ENCODE peak calls at places on chromosomes 13 and 19, in ten cellular contexts. One of them, this sample, is unnamed.

GRCh38 chr19:29390742-29391141 is 135.1 kb upstream of the VSTM2B start:
- DNase-seq in fibroblast of lung: no peak
- DNase-seq in ovary: no peak
- DNase-seq in fibroblast of mammary gland: no peak
- DNase-seq in left ventricle myocardium inferior: no peak
- DNase-seq in CD8-positive, alpha-beta memory T cell: no peak
- DNase-seq in retinal pigment epithelial cell: no peak
- DNase-seq in CD4-positive, CD25-positive, alpha-beta regulatory T cell: no peak
- DNase-seq in thoracic aorta: no peak
- DNase-seq in neuronal stem cell: no peak
- DNase-seq in this sample: no peak

GRCh38 chr13:100436099-100436498 is 152.5 kb downstream of the GGACT start:
- DNase-seq in fibroblast of lung: no peak
- DNase-seq in ovary: no peak
- DNase-seq in fibroblast of mammary gland: no peak
- DNase-seq in left ventricle myocardium inferior: no peak
- DNase-seq in CD8-positive, alpha-beta memory T cell: no peak
- DNase-seq in retinal pigment epithelial cell: no peak
- DNase-seq in CD4-positive, CD25-positive, alpha-beta regulatory T cell: no peak
- DNase-seq in thoracic aorta: no peak
- DNase-seq in neuronal stem cell: no peak
- DNase-seq in this sample: no peak

GRCh38 chr13:105363747-105364177 is 1171.7 kb downstream of the EFNB2 start:
- DNase-seq in fibroblast of lung: no peak
- DNase-seq in ovary: no peak
- DNase-seq in fibroblast of mammary gland: no peak
- DNase-seq in left ventricle myocardium inferior: no peak
- DNase-seq in CD8-positive, alpha-beta memory T cell: no peak
- DNase-seq in retinal pigment epithelial cell: no peak
- DNase-seq in CD4-positive, CD25-positive, alpha-beta regulatory T cell: no peak
- DNase-seq in thoracic aorta: no peak
- DNase-seq in neuronal stem cell: no peak
- DNase-seq in this sample: no peak

GRCh38 chr13:28820099-28821051 is at the start of gene MTUS2:
- DNase-seq in fibroblast of lung: no peak
- DNase-seq in ovary: no peak
- DNase-seq in fibroblast of mammary gland: no peak
- DNase-seq in left ventricle myocardium inferior: no peak
- DNase-seq in CD8-positive, alpha-beta memory T cell: no peak
- DNase-seq in retinal pigment epithelial cell: no peak
- DNase-seq in CD4-positive, CD25-positive, alpha-beta regulatory T cell: no peak
- DNase-seq in thoracic aorta: no peak
- DNase-seq in neuronal stem cell: peak
- DNase-seq in this sample: no peak

GRCh38 chr13:49110122-49110831 is 109.9 kb upstream of the MLNR start:
- DNase-seq in fibroblast of lung: peak
- DNase-seq in ovary: peak
- DNase-seq in fibroblast of mammary gland: peak
- DNase-seq in left ventricle myocardium inferior: peak
- DNase-seq in CD8-positive, alpha-beta memory T cell: peak
- DNase-seq in retinal pigment epithelial cell: peak
- DNase-seq in CD4-positive, CD25-positive, alpha-beta regulatory T cell: peak
- DNase-seq in thoracic aorta: peak
- DNase-seq in neuronal stem cell: peak
- DNase-seq in this sample: peak

GRCh38 chr13:50617134-50617721 is 226.3 kb downstream of the DLEU7 start:
- DNase-seq in fibroblast of lung: peak
- DNase-seq in ovary: no peak
- DNase-seq in fibroblast of mammary gland: peak
- DNase-seq in left ventricle myocardium inferior: no peak
- DNase-seq in CD8-positive, alpha-beta memory T cell: no peak
- DNase-seq in retinal pigment epithelial cell: no peak
- DNase-seq in CD4-positive, CD25-positive, alpha-beta regulatory T cell: no peak
- DNase-seq in thoracic aorta: no peak
- DNase-seq in neuronal stem cell: no peak
- DNase-seq in this sample: no peak

GRCh38 chr19:54172764-54173699 is at the start of gene TMC4:
- DNase-seq in fibroblast of lung: no peak
- DNase-seq in ovary: no peak
- DNase-seq in fibroblast of mammary gland: peak
- DNase-seq in left ventricle myocardium inferior: no peak
- DNase-seq in CD8-positive, alpha-beta memory T cell: no peak
- DNase-seq in retinal pigment epithelial cell: no peak
- DNase-seq in CD4-positive, CD25-positive, alpha-beta regulatory T cell: no peak
- DNase-seq in thoracic aorta: no peak
- DNase-seq in neuronal stem cell: no peak
- DNase-seq in this sample: peak

GRCh38 chr19:18995804-18996241 is 37.5 kb downstream of the SUGP2 start:
- DNase-seq in fibroblast of lung: peak
- DNase-seq in ovary: peak
- DNase-seq in fibroblast of mammary gland: peak
- DNase-seq in left ventricle myocardium inferior: peak
- DNase-seq in CD8-positive, alpha-beta memory T cell: no peak
- DNase-seq in retinal pigment epithelial cell: peak
- DNase-seq in CD4-positive, CD25-positive, alpha-beta regulatory T cell: no peak
- DNase-seq in thoracic aorta: no peak
- DNase-seq in neuronal stem cell: peak
- DNase-seq in this sample: peak

GRCh38 chr19:29389495-29389894 is 136.3 kb upstream of the VSTM2B start:
- DNase-seq in fibroblast of lung: no peak
- DNase-seq in ovary: no peak
- DNase-seq in fibroblast of mammary gland: no peak
- DNase-seq in left ventricle myocardium inferior: peak
- DNase-seq in CD8-positive, alpha-beta memory T cell: no peak
- DNase-seq in retinal pigment epithelial cell: no peak
- DNase-seq in CD4-positive, CD25-positive, alpha-beta regulatory T cell: no peak
- DNase-seq in thoracic aorta: no peak
- DNase-seq in neuronal stem cell: no peak
- DNase-seq in this sample: no peak

GRCh38 chr19:39768811-39769210 is 9.8 kb upstream of the LEUTX start:
- DNase-seq in fibroblast of lung: no peak
- DNase-seq in ovary: no peak
- DNase-seq in fibroblast of mammary gland: no peak
- DNase-seq in left ventricle myocardium inferior: no peak
- DNase-seq in CD8-positive, alpha-beta memory T cell: no peak
- DNase-seq in retinal pigment epithelial cell: no peak
- DNase-seq in CD4-positive, CD25-positive, alpha-beta regulatory T cell: no peak
- DNase-seq in thoracic aorta: no peak
- DNase-seq in neuronal stem cell: no peak
- DNase-seq in this sample: no peak

GRCh38 chr19:30263719-30264440 is 108.3 kb upstream of the ZNF536 start:
- DNase-seq in fibroblast of lung: no peak
- DNase-seq in ovary: no peak
- DNase-seq in fibroblast of mammary gland: no peak
- DNase-seq in left ventricle myocardium inferior: no peak
- DNase-seq in CD8-positive, alpha-beta memory T cell: no peak
- DNase-seq in retinal pigment epithelial cell: no peak
- DNase-seq in CD4-positive, CD25-positive, alpha-beta regulatory T cell: no peak
- DNase-seq in thoracic aorta: no peak
- DNase-seq in neuronal stem cell: no peak
- DNase-seq in this sample: no peak

GRCh38 chr13:43284162-43284561 is 260.8 kb downstream of the DNAJC15 start:
- DNase-seq in fibroblast of lung: peak
- DNase-seq in ovary: no peak
- DNase-seq in fibroblast of mammary gland: peak
- DNase-seq in left ventricle myocardium inferior: no peak
- DNase-seq in CD8-positive, alpha-beta memory T cell: no peak
- DNase-seq in retinal pigment epithelial cell: no peak
- DNase-seq in CD4-positive, CD25-positive, alpha-beta regulatory T cell: no peak
- DNase-seq in thoracic aorta: no peak
- DNase-seq in neuronal stem cell: no peak
- DNase-seq in this sample: no peak

GRCh38 chr13:30577381-30577780 is 40.3 kb upstream of the USPL1 start:
- DNase-seq in fibroblast of lung: peak
- DNase-seq in ovary: no peak
- DNase-seq in fibroblast of mammary gland: peak
- DNase-seq in left ventricle myocardium inferior: no peak
- DNase-seq in CD8-positive, alpha-beta memory T cell: no peak
- DNase-seq in retinal pigment epithelial cell: peak
- DNase-seq in CD4-positive, CD25-positive, alpha-beta regulatory T cell: peak
- DNase-seq in thoracic aorta: no peak
- DNase-seq in neuronal stem cell: no peak
- DNase-seq in this sample: no peak

GRCh38 chr13:91930687-91931086 is 532.3 kb downstream of the GPC5 start:
- DNase-seq in fibroblast of lung: peak
- DNase-seq in ovary: no peak
- DNase-seq in fibroblast of mammary gland: no peak
- DNase-seq in left ventricle myocardium inferior: no peak
- DNase-seq in CD8-positive, alpha-beta memory T cell: no peak
- DNase-seq in retinal pigment epithelial cell: no peak
- DNase-seq in CD4-positive, CD25-positive, alpha-beta regulatory T cell: no peak
- DNase-seq in thoracic aorta: no peak
- DNase-seq in neuronal stem cell: no peak
- DNase-seq in this sample: no peak

GRCh38 chr19:3516675-3517207 is 10.6 kb downstream of the FZR1 start:
- DNase-seq in fibroblast of lung: no peak
- DNase-seq in ovary: no peak
- DNase-seq in fibroblast of mammary gland: no peak
- DNase-seq in left ventricle myocardium inferior: no peak
- DNase-seq in CD8-positive, alpha-beta memory T cell: peak
- DNase-seq in retinal pigment epithelial cell: no peak
- DNase-seq in CD4-positive, CD25-positive, alpha-beta regulatory T cell: no peak
- DNase-seq in thoracic aorta: no peak
- DNase-seq in neuronal stem cell: no peak
- DNase-seq in this sample: no peak

GRCh38 chr19:39144487-39145071 is 19.0 kb downstream of the PAK4 start:
- DNase-seq in fibroblast of lung: peak
- DNase-seq in ovary: peak
- DNase-seq in fibroblast of mammary gland: peak
- DNase-seq in left ventricle myocardium inferior: no peak
- DNase-seq in CD8-positive, alpha-beta memory T cell: no peak
- DNase-seq in retinal pigment epithelial cell: no peak
- DNase-seq in CD4-positive, CD25-positive, alpha-beta regulatory T cell: no peak
- DNase-seq in thoracic aorta: no peak
- DNase-seq in neuronal stem cell: no peak
- DNase-seq in this sample: no peak

DNA sequence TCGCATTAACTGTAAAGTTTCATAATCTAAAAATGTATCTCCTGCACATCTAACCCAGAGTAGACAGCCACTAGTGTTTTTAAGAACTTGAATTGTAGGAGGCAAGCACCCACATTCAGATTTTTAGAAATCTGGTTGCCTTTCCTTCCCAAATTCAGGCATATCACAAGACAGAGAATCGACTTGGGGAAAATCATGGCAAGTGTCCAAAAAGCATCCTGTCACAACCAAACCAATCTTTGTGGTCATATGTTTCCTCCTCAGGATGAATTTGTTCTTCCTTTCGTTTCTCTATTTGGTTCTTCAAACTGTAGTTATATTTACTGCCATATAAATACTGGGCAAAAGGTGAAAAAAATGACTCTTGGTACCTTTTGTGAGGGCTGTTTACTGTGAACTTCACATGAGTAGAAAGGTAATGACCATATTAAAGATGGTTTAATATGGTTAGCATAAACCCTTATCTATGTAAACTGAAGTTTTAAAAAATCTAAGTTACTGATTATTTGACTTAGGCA is 111.2 kb upstream of the FRY start:
- DNase-seq in fibroblast of lung: no peak
- DNase-seq in ovary: no peak
- DNase-seq in fibroblast of mammary gland: peak
- DNase-seq in left ventricle myocardium inferior: no peak
- DNase-seq in CD8-positive, alpha-beta memory T cell: no peak
- DNase-seq in retinal pigment epithelial cell: no peak
- DNase-seq in CD4-positive, CD25-positive, alpha-beta regulatory T cell: no peak
- DNase-seq in thoracic aorta: no peak
- DNase-seq in neuronal stem cell: no peak
- DNase-seq in this sample: no peak
- H3K4me3 ChIP-seq in fibroblast of lung: no peak
- H3K4me3 ChIP-seq in ovary: no peak
- H3K4me3 ChIP-seq in fibroblast of mammary gland: no peak
- H3K4me3 ChIP-seq in left ventricle myocardium inferior: no peak
- H3K4me3 ChIP-seq in CD8-positive, alpha-beta memory T cell: no peak
- H3K4me3 ChIP-seq in retinal pigment epithelial cell: no peak
- H3K4me3 ChIP-seq in CD4-positive, CD25-positive, alpha-beta regulatory T cell: no peak
- H3K4me3 ChIP-seq in thoracic aorta: no peak
- H3K4me3 ChIP-seq in neuronal stem cell: no peak
- H3K4me3 ChIP-seq in this sample: no peak

DNA sequence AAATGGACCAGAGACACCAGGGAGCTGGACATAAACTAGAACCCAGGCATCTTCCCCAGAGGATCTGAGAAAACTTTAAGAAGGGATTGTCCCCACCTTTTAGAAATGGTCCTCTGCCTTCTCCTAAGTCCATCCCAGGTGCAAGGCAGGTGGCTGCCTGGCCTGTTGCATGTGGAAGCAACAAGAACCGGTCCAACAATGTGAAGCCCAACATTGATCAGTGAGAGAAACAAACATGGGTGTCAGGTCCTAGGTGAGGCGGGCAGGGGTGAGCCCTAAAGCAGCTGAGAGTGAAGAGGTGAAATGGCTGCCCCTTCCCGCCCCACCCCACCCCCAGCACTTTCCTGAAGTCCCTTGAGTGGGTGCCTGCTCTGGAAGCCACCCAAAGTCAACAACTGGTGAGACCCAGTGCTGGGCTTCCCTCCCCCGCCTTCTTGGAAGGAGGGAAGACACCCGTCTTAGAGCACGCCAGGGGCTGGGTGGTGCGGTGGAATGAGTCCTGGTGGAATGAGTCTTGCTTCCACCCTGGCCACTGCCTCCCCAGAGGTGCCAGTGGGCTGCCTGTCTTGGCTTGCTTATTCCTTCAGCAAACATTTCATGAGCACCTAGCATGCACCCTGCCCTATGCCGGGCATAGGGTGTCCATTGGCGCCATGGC is 1.7 kb downstream of the AP1M1 start:
- DNase-seq in fibroblast of lung: no peak
- DNase-seq in ovary: no peak
- DNase-seq in fibroblast of mammary gland: no peak
- DNase-seq in left ventricle myocardium inferior: no peak
- DNase-seq in CD8-positive, alpha-beta memory T cell: no peak
- DNase-seq in retinal pigment epithelial cell: no peak
- DNase-seq in CD4-positive, CD25-positive, alpha-beta regulatory T cell: no peak
- DNase-seq in thoracic aorta: no peak
- DNase-seq in neuronal stem cell: no peak
- DNase-seq in this sample: peak
- H3K4me3 ChIP-seq in fibroblast of lung: no peak
- H3K4me3 ChIP-seq in ovary: no peak
- H3K4me3 ChIP-seq in fibroblast of mammary gland: peak
- H3K4me3 ChIP-seq in left ventricle myocardium inferior: peak
- H3K4me3 ChIP-seq in CD8-positive, alpha-beta memory T cell: no peak
- H3K4me3 ChIP-seq in retinal pigment epithelial cell: peak
- H3K4me3 ChIP-seq in CD4-positive, CD25-positive, alpha-beta regulatory T cell: no peak
- H3K4me3 ChIP-seq in thoracic aorta: peak
- H3K4me3 ChIP-seq in neuronal stem cell: peak
- H3K4me3 ChIP-seq in this sample: no peak

GRCh38 chr19:56066152-56067023 is 54.7 kb downstream of the ZNF787 start:
- DNase-seq in fibroblast of lung: peak
- DNase-seq in ovary: peak
- DNase-seq in fibroblast of mammary gland: peak
- DNase-seq in left ventricle myocardium inferior: peak
- DNase-seq in CD8-positive, alpha-beta memory T cell: peak
- DNase-seq in retinal pigment epithelial cell: no peak
- DNase-seq in CD4-positive, CD25-positive, alpha-beta regulatory T cell: peak
- DNase-seq in thoracic aorta: no peak
- DNase-seq in neuronal stem cell: peak
- DNase-seq in this sample: peak
- H3K4me3 ChIP-seq in fibroblast of lung: no peak
- H3K4me3 ChIP-seq in ovary: no peak
- H3K4me3 ChIP-seq in fibroblast of mammary gland: no peak
- H3K4me3 ChIP-seq in left ventricle myocardium inferior: peak
- H3K4me3 ChIP-seq in CD8-positive, alpha-beta memory T cell: peak
- H3K4me3 ChIP-seq in retinal pigment epithelial cell: peak
- H3K4me3 ChIP-seq in CD4-positive, CD25-positive, alpha-beta regulatory T cell: no peak
- H3K4me3 ChIP-seq in thoracic aorta: peak
- H3K4me3 ChIP-seq in neuronal stem cell: peak
- H3K4me3 ChIP-seq in this sample: peak

GRCh38 chr19:2185734-2186070 is 22.0 kb downstream of the DOT1L start:
- DNase-seq in fibroblast of lung: no peak
- DNase-seq in ovary: no peak
- DNase-seq in fibroblast of mammary gland: no peak
- DNase-seq in left ventricle myocardium inferior: no peak
- DNase-seq in CD8-positive, alpha-beta memory T cell: no peak
- DNase-seq in retinal pigment epithelial cell: no peak
- DNase-seq in CD4-positive, CD25-positive, alpha-beta regulatory T cell: no peak
- DNase-seq in thoracic aorta: no peak
- DNase-seq in neuronal stem cell: no peak
- DNase-seq in this sample: no peak
- H3K4me3 ChIP-seq in fibroblast of lung: peak
- H3K4me3 ChIP-seq in ovary: no peak
- H3K4me3 ChIP-seq in fibroblast of mammary gland: no peak
- H3K4me3 ChIP-seq in left ventricle myocardium inferior: peak
- H3K4me3 ChIP-seq in CD8-positive, alpha-beta memory T cell: no peak
- H3K4me3 ChIP-seq in retinal pigment epithelial cell: no peak
- H3K4me3 ChIP-seq in CD4-positive, CD25-positive, alpha-beta regulatory T cell: no peak
- H3K4me3 ChIP-seq in thoracic aorta: peak
- H3K4me3 ChIP-seq in neuronal stem cell: no peak
- H3K4me3 ChIP-seq in this sample: no peak